ENCODE peak calls at places on chromosome 21, in ten cellular contexts. One of them, this sample, is unnamed.

GRCh38 chr21:16304189-16304588 is 574.4 kb downstream of the USP25 start:
- DNase-seq in thoracic aorta: no peak
- DNase-seq in pancreas: no peak
- DNase-seq in A549: no peak
- DNase-seq in heart right ventricle: no peak
- DNase-seq in foreskin fibroblast: no peak
- DNase-seq in osteoblast: peak
- DNase-seq in epithelial cell of esophagus: no peak
- DNase-seq in psoas muscle: no peak
- DNase-seq in neural progenitor cell: no peak
- DNase-seq in this sample: no peak

GRCh38 chr21:31182231-31183129 is 144.2 kb upstream of the KRTAP19-8 start:
- DNase-seq in thoracic aorta: no peak
- DNase-seq in osteoblast: no peak
- DNase-seq in heart right ventricle: no peak
- DNase-seq in foreskin fibroblast: no peak
- DNase-seq in psoas muscle: no peak
- DNase-seq in epithelial cell of esophagus: no peak
- DNase-seq in pancreas: no peak
- DNase-seq in A549: no peak
- DNase-seq in neural progenitor cell: no peak
- DNase-seq in this sample: no peak

GRCh38 chr21:28804089-28804670 is 188.5 kb downstream of the LTN1 start:
- DNase-seq in foreskin fibroblast: no peak
- DNase-seq in osteoblast: no peak
- DNase-seq in neural progenitor cell: no peak
- DNase-seq in pancreas: no peak
- DNase-seq in thoracic aorta: no peak
- DNase-seq in epithelial cell of esophagus: no peak
- DNase-seq in heart right ventricle: no peak
- DNase-seq in A549: no peak
- DNase-seq in psoas muscle: no peak
- DNase-seq in this sample: no peak

GRCh38 chr21:15221799-15222386 is 157.1 kb upstream of the NRIP1 start:
- DNase-seq in pancreas: no peak
- DNase-seq in psoas muscle: peak
- DNase-seq in heart right ventricle: peak
- DNase-seq in foreskin fibroblast: peak
- DNase-seq in epithelial cell of esophagus: peak
- DNase-seq in A549: peak
- DNase-seq in neural progenitor cell: peak
- DNase-seq in thoracic aorta: peak
- DNase-seq in osteoblast: peak
- DNase-seq in this sample: no peak

GRCh38 chr21:18661842-18662241 is 258.3 kb upstream of the TMPRSS15 start:
- DNase-seq in osteoblast: no peak
- DNase-seq in pancreas: no peak
- DNase-seq in foreskin fibroblast: no peak
- DNase-seq in epithelial cell of esophagus: no peak
- DNase-seq in thoracic aorta: no peak
- DNase-seq in A549: no peak
- DNase-seq in psoas muscle: no peak
- DNase-seq in neural progenitor cell: no peak
- DNase-seq in heart right ventricle: no peak
- DNase-seq in this sample: no peak

GRCh38 chr21:34511787-34512451 is at the start of gene KCNE1:
- DNase-seq in epithelial cell of esophagus: peak
- DNase-seq in foreskin fibroblast: peak
- DNase-seq in neural progenitor cell: no peak
- DNase-seq in psoas muscle: no peak
- DNase-seq in A549: no peak
- DNase-seq in heart right ventricle: no peak
- DNase-seq in osteoblast: no peak
- DNase-seq in pancreas: no peak
- DNase-seq in thoracic aorta: no peak
- DNase-seq in this sample: no peak

GRCh38 chr21:31900121-31900895 is 27.5 kb downstream of the HUNK start:
- DNase-seq in heart right ventricle: no peak
- DNase-seq in neural progenitor cell: no peak
- DNase-seq in epithelial cell of esophagus: no peak
- DNase-seq in psoas muscle: no peak
- DNase-seq in pancreas: peak
- DNase-seq in foreskin fibroblast: no peak
- DNase-seq in thoracic aorta: no peak
- DNase-seq in osteoblast: no peak
- DNase-seq in A549: peak
- DNase-seq in this sample: no peak

GRCh38 chr21:34280389-34280795 is 83.4 kb upstream of the KCNE2 start:
- DNase-seq in epithelial cell of esophagus: peak
- DNase-seq in pancreas: no peak
- DNase-seq in heart right ventricle: no peak
- DNase-seq in A549: no peak
- DNase-seq in osteoblast: no peak
- DNase-seq in foreskin fibroblast: peak
- DNase-seq in psoas muscle: peak
- DNase-seq in neural progenitor cell: no peak
- DNase-seq in thoracic aorta: no peak
- DNase-seq in this sample: no peak

GRCh38 chr21:31176725-31177124 is 138.4 kb upstream of the KRTAP19-8 start:
- DNase-seq in neural progenitor cell: no peak
- DNase-seq in epithelial cell of esophagus: no peak
- DNase-seq in pancreas: no peak
- DNase-seq in A549: no peak
- DNase-seq in heart right ventricle: no peak
- DNase-seq in thoracic aorta: no peak
- DNase-seq in osteoblast: peak
- DNase-seq in psoas muscle: no peak
- DNase-seq in foreskin fibroblast: no peak
- DNase-seq in this sample: no peak

GRCh38 chr21:28445081-28445830 is 547.4 kb downstream of the LTN1 start:
- DNase-seq in heart right ventricle: no peak
- DNase-seq in psoas muscle: no peak
- DNase-seq in epithelial cell of esophagus: peak
- DNase-seq in A549: no peak
- DNase-seq in osteoblast: no peak
- DNase-seq in neural progenitor cell: no peak
- DNase-seq in foreskin fibroblast: peak
- DNase-seq in thoracic aorta: no peak
- DNase-seq in pancreas: no peak
- DNase-seq in this sample: peak

DNA sequence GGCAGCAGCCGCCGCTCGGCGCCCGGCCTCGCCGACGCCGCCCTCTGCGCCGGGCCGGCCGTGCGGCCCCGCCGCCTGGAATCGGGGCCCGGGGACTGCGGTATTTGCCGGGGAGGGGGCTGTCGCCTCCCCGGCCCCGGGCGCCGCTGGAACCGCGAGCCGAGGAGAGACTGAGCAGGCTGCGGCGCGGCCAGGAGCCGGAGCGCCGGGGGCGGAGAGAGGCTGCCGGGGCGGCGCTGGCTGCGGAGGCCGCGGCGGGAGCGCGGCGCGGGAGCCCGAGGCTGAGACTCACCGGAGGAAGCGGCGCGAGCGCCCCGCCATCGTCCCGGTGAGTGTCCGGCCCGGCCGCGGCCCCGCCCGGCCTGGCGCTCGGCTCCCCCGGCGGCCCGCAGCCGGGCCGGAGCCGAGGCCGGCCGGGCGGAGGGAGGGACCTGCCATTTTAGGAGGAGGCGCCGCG is 756 bp downstream of the DYRK1A start:
- DNase-seq in foreskin fibroblast: no peak
- DNase-seq in heart right ventricle: no peak
- DNase-seq in neural progenitor cell: peak
- DNase-seq in A549: no peak
- DNase-seq in pancreas: peak
- DNase-seq in thoracic aorta: no peak
- DNase-seq in psoas muscle: peak
- DNase-seq in epithelial cell of esophagus: no peak
- DNase-seq in osteoblast: no peak
- DNase-seq in this sample: no peak
- H3K4me3 ChIP-seq in foreskin fibroblast: peak
- H3K4me3 ChIP-seq in heart right ventricle: peak
- H3K4me3 ChIP-seq in neural progenitor cell: peak
- H3K4me3 ChIP-seq in A549: peak
- H3K4me3 ChIP-seq in pancreas: peak
- H3K4me3 ChIP-seq in thoracic aorta: peak
- H3K4me3 ChIP-seq in psoas muscle: peak
- H3K4me3 ChIP-seq in epithelial cell of esophagus: peak
- H3K4me3 ChIP-seq in osteoblast: peak
- H3K4me3 ChIP-seq in this sample: peak

DNA sequence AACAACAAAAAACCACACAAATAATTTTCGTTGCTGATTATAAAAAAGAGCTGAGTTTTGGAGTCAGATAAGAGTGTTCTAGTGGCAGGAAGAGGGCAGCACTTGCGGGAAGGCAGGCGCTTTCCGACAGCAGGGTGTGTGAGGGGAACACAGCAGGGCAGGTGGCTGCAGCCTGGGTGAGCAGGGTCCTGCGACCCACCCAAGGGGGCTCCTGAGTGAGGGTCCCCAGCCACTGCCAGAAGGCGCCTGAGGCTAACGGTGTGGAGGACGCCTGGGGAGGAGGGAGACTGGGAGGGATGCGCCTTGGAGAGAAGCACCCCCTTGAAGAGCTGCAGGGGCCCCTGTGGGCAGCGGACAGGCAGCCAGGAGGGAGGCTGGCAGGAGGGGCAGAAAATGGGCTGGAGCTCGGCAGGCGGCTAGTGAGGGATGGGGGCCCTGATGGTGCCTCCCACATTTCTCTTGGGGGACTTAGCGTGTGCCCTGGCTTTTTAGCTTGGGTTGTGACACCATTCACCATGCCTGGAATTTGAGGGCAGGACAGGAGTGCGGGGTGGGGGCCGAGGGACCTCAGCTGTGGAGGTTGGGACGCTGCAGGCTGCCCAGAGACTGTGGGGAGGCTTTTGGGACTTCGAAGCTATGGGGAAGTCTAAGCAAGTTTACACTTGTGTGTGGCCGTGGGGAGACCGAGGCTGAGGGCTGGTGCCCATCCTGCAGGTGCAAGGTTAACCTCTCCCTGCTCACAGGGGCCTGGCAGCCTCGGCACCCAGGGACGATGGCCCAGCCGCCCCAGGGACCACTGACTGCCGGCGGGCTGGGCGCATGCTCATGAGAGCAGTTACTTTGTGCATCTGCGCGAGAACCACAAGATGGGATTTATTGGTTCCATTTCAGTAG is 111.4 kb downstream of the SIK1 start:
- DNase-seq in pancreas: no peak
- DNase-seq in A549: no peak
- DNase-seq in thoracic aorta: no peak
- DNase-seq in psoas muscle: peak
- DNase-seq in heart right ventricle: no peak
- DNase-seq in foreskin fibroblast: peak
- DNase-seq in epithelial cell of esophagus: no peak
- DNase-seq in osteoblast: no peak
- DNase-seq in neural progenitor cell: no peak
- DNase-seq in this sample: no peak
- TF ChIP-seq CTCF in pancreas: no peak
- TF ChIP-seq CTCF in A549: no peak
- TF ChIP-seq CTCF in thoracic aorta: no peak
- TF ChIP-seq CTCF in psoas muscle: no peak
- TF ChIP-seq CTCF in heart right ventricle: no peak
- TF ChIP-seq CTCF in foreskin fibroblast: no peak
- TF ChIP-seq CTCF in epithelial cell of esophagus: no peak
- TF ChIP-seq CTCF in osteoblast: peak
- TF ChIP-seq CTCF in neural progenitor cell: no peak
- TF ChIP-seq CTCF in this sample: no peak

GRCh38 chr21:44919111-44919912 is 1.4 kb downstream of the ITGB2 start:
- DNase-seq in psoas muscle: peak
- DNase-seq in osteoblast: no peak
- DNase-seq in pancreas: no peak
- DNase-seq in foreskin fibroblast: no peak
- DNase-seq in neural progenitor cell: no peak
- DNase-seq in heart right ventricle: no peak
- DNase-seq in thoracic aorta: no peak
- DNase-seq in epithelial cell of esophagus: no peak
- DNase-seq in A549: no peak
- DNase-seq in this sample: no peak

GRCh38 chr21:44920694-44921604 is at the start of gene ITGB2:
- DNase-seq in epithelial cell of esophagus: no peak
- DNase-seq in A549: no peak
- DNase-seq in foreskin fibroblast: no peak
- DNase-seq in psoas muscle: peak
- DNase-seq in neural progenitor cell: no peak
- DNase-seq in pancreas: no peak
- DNase-seq in osteoblast: no peak
- DNase-seq in thoracic aorta: no peak
- DNase-seq in heart right ventricle: no peak
- DNase-seq in this sample: no peak

GRCh38 chr21:44918581-44919033 is 2.1 kb downstream of the ITGB2 start:
- DNase-seq in heart right ventricle: no peak
- DNase-seq in psoas muscle: peak
- DNase-seq in foreskin fibroblast: no peak
- DNase-seq in osteoblast: no peak
- DNase-seq in thoracic aorta: no peak
- DNase-seq in neural progenitor cell: peak
- DNase-seq in pancreas: no peak
- DNase-seq in epithelial cell of esophagus: no peak
- DNase-seq in A549: no peak
- DNase-seq in this sample: no peak

GRCh38 chr21:44921928-44922327 is 1.2 kb upstream of the ITGB2 start:
- DNase-seq in osteoblast: no peak
- DNase-seq in A549: no peak
- DNase-seq in epithelial cell of esophagus: no peak
- DNase-seq in pancreas: no peak
- DNase-seq in thoracic aorta: no peak
- DNase-seq in heart right ventricle: no peak
- DNase-seq in psoas muscle: no peak
- DNase-seq in foreskin fibroblast: no peak
- DNase-seq in neural progenitor cell: no peak
- DNase-seq in this sample: no peak

GRCh38 chr21:44919913-44920693 is 596 bp downstream of the ITGB2 start:
- DNase-seq in pancreas: no peak
- DNase-seq in foreskin fibroblast: no peak
- DNase-seq in A549: no peak
- DNase-seq in heart right ventricle: no peak
- DNase-seq in thoracic aorta: no peak
- DNase-seq in neural progenitor cell: no peak
- DNase-seq in osteoblast: no peak
- DNase-seq in psoas muscle: peak
- DNase-seq in epithelial cell of esophagus: no peak
- DNase-seq in this sample: no peak
- H3K4me3 ChIP-seq in pancreas: no peak
- H3K4me3 ChIP-seq in foreskin fibroblast: no peak
- H3K4me3 ChIP-seq in A549: no peak
- H3K4me3 ChIP-seq in heart right ventricle: peak
- H3K4me3 ChIP-seq in thoracic aorta: peak
- H3K4me3 ChIP-seq in neural progenitor cell: no peak
- H3K4me3 ChIP-seq in osteoblast: no peak
- H3K4me3 ChIP-seq in psoas muscle: peak
- H3K4me3 ChIP-seq in epithelial cell of esophagus: no peak
- H3K4me3 ChIP-seq in this sample: no peak

DNA sequence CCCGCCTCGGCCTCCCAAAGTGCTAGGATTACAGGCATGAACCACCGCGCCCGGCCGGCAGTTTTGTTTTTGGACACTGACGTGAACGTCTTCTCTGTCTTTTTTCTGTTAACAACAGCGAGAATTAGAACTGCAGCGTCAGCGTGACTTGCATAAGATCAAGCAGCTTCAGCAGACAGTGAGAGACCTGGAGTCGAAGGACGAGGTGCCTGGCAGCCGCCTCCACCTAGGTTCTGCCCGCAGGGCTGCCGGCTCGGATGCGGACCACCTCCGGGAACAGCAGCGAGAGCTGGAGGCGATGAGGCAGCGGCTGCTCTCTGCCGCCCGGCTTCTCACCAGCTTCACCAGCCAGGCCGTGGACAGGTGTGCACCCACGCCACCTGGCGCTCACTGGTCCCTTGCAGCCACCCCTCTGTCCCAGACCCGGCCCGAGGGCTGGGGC is 22.9 kb upstream of the DIP2A start:
- DNase-seq in foreskin fibroblast: no peak
- DNase-seq in neural progenitor cell: no peak
- DNase-seq in thoracic aorta: no peak
- DNase-seq in epithelial cell of esophagus: no peak
- DNase-seq in A549: no peak
- DNase-seq in heart right ventricle: no peak
- DNase-seq in psoas muscle: peak
- DNase-seq in osteoblast: peak
- DNase-seq in pancreas: no peak
- DNase-seq in this sample: no peak
- TF ChIP-seq CTCF in foreskin fibroblast: no peak
- TF ChIP-seq CTCF in neural progenitor cell: no peak
- TF ChIP-seq CTCF in thoracic aorta: no peak
- TF ChIP-seq CTCF in epithelial cell of esophagus: no peak
- TF ChIP-seq CTCF in A549: no peak
- TF ChIP-seq CTCF in heart right ventricle: no peak
- TF ChIP-seq CTCF in psoas muscle: no peak
- TF ChIP-seq CTCF in osteoblast: no peak
- TF ChIP-seq CTCF in pancreas: no peak
- TF ChIP-seq CTCF in this sample: no peak